ENCODE peak calls at places on chromosomes 2 and 18, in four cellular contexts. P is prostate gland, R is GM12892, Q is esophagus muscularis mucosa. A is an unnamed sample.
A peak's percentile ranks its signal among the peaks of the same experiment; 100 is the strongest.

GRCh38 chr18:2112435-2113045 is 458.8 kb downstream of the METTL4 start:
- DNase-seq in P (no peak), R (no peak), Q (no peak), A (no peak)

GRCh38 chr2:46198931-46199330 is 98.3 kb upstream of the EPAS1 start:
- DNase-seq in P (no peak), R (no peak), Q (no peak), A (no peak)

GRCh38 chr2:169221745-169222369 is 140.5 kb downstream of the LRP2 start:
- DNase-seq in P (no peak), R (no peak), Q (no peak), A (no peak)

GRCh38 chr18:77096936-77097886 is 35.4 kb downstream of the MBP start:
- DNase-seq in P (no peak), R (no peak), Q (no peak), A (no peak)

GRCh38 chr2:1132328-1132964 is 181.8 kb downstream of the SNTG2 start:
- DNase-seq in P (no peak), R (no peak), Q (no peak), A (no peak)

GRCh38 chr18:24395049-24395780 is 2.4 kb downstream of the OSBPL1A start:
- DNase-seq in P (no peak), R (no peak), Q (no peak), A (no peak)

GRCh38 chr2:230714122-230714453 is 1.4 kb downstream of the CAB39 start:
- DNase-seq in P (no peak), R (peak; percentile 21), Q (no peak), A (no peak)

GRCh38 chr2:175478369-175478768 is 296.9 kb upstream of the ATP5MC3 start:
- DNase-seq in P (no peak), R (no peak), Q (no peak), A (no peak)

GRCh38 chr2:200472853-200473464 is 36.9 kb downstream of the KCTD18 start:
- DNase-seq in P (no peak), R (no peak), Q (no peak), A (no peak)

GRCh38 chr2:106931742-106932335 is 45.9 kb upstream of the ST6GAL2 start:
- DNase-seq in P (no peak), R (no peak), Q (no peak), A (no peak)

GRCh38 chr2:120360307-120360855 is 14.4 kb downstream of the INHBB start:
- DNase-seq in P (no peak), R (no peak), Q (no peak), A (no peak)

GRCh38 chr2:106816974-106817373 is 69.0 kb downstream of the ST6GAL2 start:
- DNase-seq in P (no peak), R (no peak), Q (no peak), A (no peak)

GRCh38 chr2:120488531-120488930 is 142.6 kb downstream of the INHBB start:
- DNase-seq in P (no peak), R (no peak), Q (no peak), A (no peak)

GRCh38 chr18:59395226-59396175 is 36.4 kb upstream of the LMAN1 start:
- DNase-seq in P (no peak), R (no peak), Q (no peak), A (no peak)

GRCh38 chr2:235951980-235952379 is 216.2 kb downstream of the GBX2 start:
- DNase-seq in P (no peak), R (no peak), Q (no peak), A (no peak)

GRCh38 chr18:58541137-58541788 is 87.6 kb downstream of the ALPK2 start:
- DNase-seq in P (no peak), R (no peak), Q (no peak), A (no peak)

GRCh38 chr2:54503192-54503591 is 47.1 kb downstream of the SPTBN1 start:
- DNase-seq in P (peak; percentile 17), R (no peak), Q (no peak), A (no peak)

GRCh38 chr2:234111523-234111922 is 61.0 kb downstream of the SPP2 start:
- DNase-seq in P (no peak), R (no peak), Q (peak; percentile 53), A (no peak)

GRCh38 chr2:136143603-136144451 is 25.9 kb upstream of the CXCR4 start:
- DNase-seq in P (no peak), R (no peak), Q (no peak), A (no peak)

GRCh38 chr2:138767101-138767500 is 13.1 kb downstream of the NXPH2 start:
- DNase-seq in P (no peak), R (no peak), Q (peak; percentile 60), A (no peak)

GRCh38 chr2:43925431-43925830 is 70.4 kb downstream of the LRPPRC start:
- DNase-seq in P (no peak), R (no peak), Q (no peak), A (no peak)

GRCh38 chr2:217937446-217937845 is 65.3 kb downstream of the TNS1 start:
- DNase-seq in P (no peak), R (no peak), Q (no peak), A (no peak)

GRCh38 chr2:231393149-231394131 is 2.1 kb upstream of the B3GNT7 start:
- DNase-seq in P (no peak), R (peak; percentile 74), Q (no peak), A (no peak)

GRCh38 chr18:35736696-35737095 is 155.2 kb downstream of the GALNT1 start:
- DNase-seq in P (no peak), R (no peak), Q (no peak), A (no peak)

GRCh38 chr2:121721926-121722325 is 14.7 kb downstream of the NIFK start:
- DNase-seq in P (no peak), R (no peak), Q (no peak), A (no peak)

GRCh38 chr2:98471402-98472131 is 26.9 kb downstream of the INPP4A start:
- DNase-seq in P (no peak), R (no peak), Q (no peak), A (no peak)

GRCh38 chr2:37654419-37654818 is 17.0 kb downstream of the CDC42EP3 start:
- DNase-seq in P (no peak), R (no peak), Q (no peak), A (no peak)

GRCh38 chr18:24054130-24054529 is 39.6 kb downstream of the TTC39C start:
- DNase-seq in P (no peak), R (no peak), Q (no peak), A (no peak)

GRCh38 chr18:78514910-78515670 is 464.5 kb upstream of the SALL3 start:
- DNase-seq in P (no peak), R (no peak), Q (no peak), A (no peak)

GRCh38 chr2:33417093-33417492 is 59.4 kb upstream of the RASGRP3 start:
- DNase-seq in P (no peak), R (no peak), Q (no peak), A (no peak)

GRCh38 chr18:61831071-61831470 is 61.7 kb downstream of the RNF152 start:
- DNase-seq in P (no peak), R (no peak), Q (no peak), A (no peak)

GRCh38 chr2:219661197-219661954 is 33.9 kb downstream of the SLC4A3 start:
- DNase-seq in P (no peak), R (no peak), Q (no peak), A (no peak)

GRCh38 chr2:150542692-150543091 is 55.2 kb upstream of the RND3 start:
- DNase-seq in P (no peak), R (no peak), Q (no peak), A (no peak)

GRCh38 chr2:132754867-132755472 is 85.0 kb upstream of the LYPD1 start:
- DNase-seq in P (no peak), R (no peak), Q (no peak), A (no peak)

DNA sequence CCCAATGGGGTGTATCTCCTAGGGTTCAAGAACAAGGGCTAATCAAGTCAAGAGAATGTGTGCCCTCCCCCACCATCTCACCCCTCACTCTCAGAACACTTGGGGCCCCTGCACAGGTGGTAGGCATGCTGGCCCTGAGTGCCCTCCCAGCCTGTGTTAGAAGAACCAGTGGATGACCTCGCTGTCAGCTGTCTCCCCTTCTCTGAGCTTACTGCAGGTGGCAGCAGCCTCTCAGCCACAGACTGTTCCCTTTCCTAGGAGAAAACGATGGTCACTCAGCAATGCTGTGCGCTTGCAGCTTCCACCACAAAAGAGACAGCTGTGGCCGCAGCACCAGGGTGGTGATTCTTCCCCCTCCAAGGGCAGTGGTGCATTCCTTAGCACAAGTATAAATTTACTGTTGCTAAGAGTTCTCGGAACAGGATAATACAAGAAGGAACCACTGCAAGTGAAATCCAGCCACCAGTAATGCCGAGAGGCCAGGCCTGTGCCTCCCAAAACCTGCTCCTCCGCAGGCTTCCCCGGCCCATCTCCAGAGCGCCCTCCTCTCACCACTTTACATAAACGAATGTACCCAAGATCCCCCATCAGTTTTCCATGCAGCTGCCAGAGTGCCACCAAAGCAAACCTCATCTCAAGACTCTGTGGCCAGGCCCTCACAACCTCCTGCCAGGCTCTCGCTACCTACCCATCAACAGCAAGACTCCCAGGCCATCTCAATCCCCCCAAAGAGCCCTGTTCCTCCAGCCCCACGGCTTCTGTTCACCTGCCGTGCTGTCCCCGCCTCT is 935 bp upstream of the RAMP1 start:
- DNase-seq in P (peak; percentile 71), R (peak; percentile 23), Q (peak; percentile 93), A (no peak)
- TF ChIP-seq POLR2AphosphoS5 in P (peak; percentile 48), R (no peak), Q (peak; percentile 73), A (no peak)

GRCh38 chr2:109422071-109422757 is 191.6 kb downstream of the SEPTIN10 start:
- DNase-seq in P (no peak), R (no peak), Q (no peak), A (no peak)

GRCh38 chr2:109423556-109424359 is 190.0 kb downstream of the SEPTIN10 start:
- DNase-seq in P (no peak), R (no peak), Q (no peak), A (no peak)

GRCh38 chr2:109421101-109421500 is 192.7 kb downstream of the SEPTIN10 start:
- DNase-seq in P (no peak), R (no peak), Q (no peak), A (no peak)

GRCh38 chr2:109421606-109422005 is 192.2 kb downstream of the SEPTIN10 start:
- DNase-seq in P (no peak), R (no peak), Q (no peak), A (no peak)

GRCh38 chr2:109422758-109423500 is 190.8 kb downstream of the SEPTIN10 start:
- DNase-seq in P (no peak), R (no peak), Q (no peak), A (no peak)
- TF ChIP-seq POLR2AphosphoS5 in P (no peak), R (no peak), Q (no peak), A (no peak)

GRCh38 chr2:85540131-85540587 is 1.2 kb downstream of the MAT2A start:
- DNase-seq in P (no peak), R (no peak), Q (no peak), A (no peak)
- TF ChIP-seq POLR2AphosphoS5 in P (no peak), R (no peak), Q (no peak), A (no peak)

GRCh38 chr2:11187733-11188132 is 32.5 kb downstream of the SLC66A3 start:
- DNase-seq in P (no peak), R (no peak), Q (no peak), A (no peak)

GRCh38 chr2:11186145-11186544 is 30.9 kb downstream of the SLC66A3 start:
- DNase-seq in P (no peak), R (no peak), Q (no peak), A (no peak)

GRCh38 chr2:11182951-11183350 is 27.7 kb downstream of the SLC66A3 start:
- DNase-seq in P (no peak), R (no peak), Q (no peak), A (no peak)

DNA sequence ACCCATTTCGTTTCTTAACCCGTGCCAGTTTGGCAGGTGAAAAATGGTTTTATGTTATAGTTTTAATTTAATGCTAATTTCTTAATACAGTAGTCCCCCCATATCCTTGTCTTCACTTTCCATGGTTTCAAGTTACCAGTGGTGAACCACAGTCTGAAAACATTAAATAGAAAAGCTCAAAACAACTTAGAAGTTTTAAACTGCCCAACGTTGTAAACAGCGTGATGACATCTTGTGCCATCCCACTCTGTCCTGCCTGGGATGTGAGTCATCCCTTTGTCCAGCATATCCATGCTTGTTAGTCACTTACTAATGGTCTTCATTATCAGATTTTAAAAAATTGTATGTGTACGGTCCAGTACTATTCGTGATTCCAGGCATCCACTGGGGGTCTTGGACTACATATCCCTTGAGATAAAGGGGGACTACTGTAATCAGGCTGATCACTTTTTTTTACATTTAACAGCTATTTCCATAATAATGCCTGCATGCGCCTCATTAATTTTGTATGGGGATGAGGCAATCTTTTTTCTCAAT is 31.9 kb downstream of the SLC66A3 start:
- DNase-seq in P (no peak), R (no peak), Q (no peak), A (no peak)
- TF ChIP-seq POLR2AphosphoS5 in P (no peak), R (no peak), Q (no peak), A (no peak)